ENCODE peak calls at places on chromosome 19, in nine cellular contexts. N is activated CD4-positive, CD25-positive, alpha-beta regulatory T cell treated with anti-CD3 and anti-CD28 coated beads, Interleukin-2, amount 50 U/mL, for 16 hours; K is tibial nerve; L is occipital lobe; E is CD4-positive, CD25-positive, alpha-beta regulatory T cell; Z is SW480; H is EL; J is NCI-H748 treated with DMSO at 0.1 percent for 48 hours; B is lower leg skin. G is an unnamed sample.

GRCh38 chr19:42292042-42292960 is 9.6 kb upstream of the PRR19 start:
- DNase-seq in N (no peak), K (no peak), L (no peak), E (no peak), Z (no peak), H (no peak), J (no peak), B (no peak), G (no peak)

GRCh38 chr19:41887711-41888382 is 4.9 kb downstream of the ARHGEF1 start:
- DNase-seq in N (peak), K (no peak), L (peak), E (peak), Z (peak), H (peak), J (no peak), B (no peak), G (no peak)

GRCh38 chr19:50266896-50267295 is 62.3 kb downstream of the KCNC3 start:
- DNase-seq in N (no peak), K (no peak), L (no peak), E (peak), Z (peak), H (no peak), J (no peak), B (no peak), G (no peak)

GRCh38 chr19:12880551-12881171 is 588 bp downstream of the DNASE2 start:
- DNase-seq in N (no peak), K (no peak), L (no peak), E (no peak), Z (peak), H (peak), J (no peak), B (no peak), G (no peak)

GRCh38 chr19:51784922-51785690 is 9.9 kb upstream of the FPR3 start:
- DNase-seq in N (no peak), K (no peak), L (peak), E (peak), Z (peak), H (peak), J (no peak), B (peak), G (peak)

GRCh38 chr19:29532956-29533355 is 7.2 kb downstream of the VSTM2B start:
- DNase-seq in N (no peak), K (no peak), L (no peak), E (no peak), Z (no peak), H (no peak), J (no peak), B (no peak), G (no peak)

GRCh38 chr19:14519860-14520407 is 1.7 kb upstream of the DNAJB1 start:
- DNase-seq in N (no peak), K (no peak), L (no peak), E (no peak), Z (peak), H (peak), J (no peak), B (no peak), G (no peak)

GRCh38 chr19:54191671-54192453 is 754 bp downstream of the TSEN34 start:
- DNase-seq in N (no peak), K (no peak), L (no peak), E (no peak), Z (peak), H (no peak), J (no peak), B (no peak), G (no peak)

GRCh38 chr19:1956143-1956537 is 15.2 kb downstream of the CSNK1G2 start:
- DNase-seq in N (no peak), K (no peak), L (no peak), E (no peak), Z (no peak), H (no peak), J (no peak), B (no peak), G (no peak)

GRCh38 chr19:21838646-21839045 is 2.7 kb upstream of the ZNF43 start:
- DNase-seq in N (no peak), K (no peak), L (no peak), E (no peak), Z (no peak), H (no peak), J (no peak), B (no peak), G (no peak)

GRCh38 chr19:10419646-10420443 is 493 bp upstream of the PDE4A start:
- DNase-seq in N (no peak), K (no peak), L (peak), E (peak), Z (peak), H (peak), J (peak), B (no peak), G (no peak)

GRCh38 chr19:13796301-13797057 is 1.2 kb downstream of the ZSWIM4 start:
- DNase-seq in N (no peak), K (peak), L (peak), E (peak), Z (peak), H (peak), J (no peak), B (peak), G (peak)

GRCh38 chr19:41937976-41938375 is 9.7 kb upstream of the ERFL start:
- DNase-seq in N (no peak), K (no peak), L (no peak), E (no peak), Z (no peak), H (no peak), J (no peak), B (no peak), G (no peak)

GRCh38 chr19:18428837-18429674 is 8.9 kb downstream of the ISYNA1 start:
- DNase-seq in N (peak), K (no peak), L (no peak), E (peak), Z (no peak), H (peak), J (peak), B (no peak), G (no peak)

GRCh38 chr19:45016388-45017314 is 15.4 kb downstream of the RELB start:
- DNase-seq in N (peak), K (peak), L (peak), E (peak), Z (peak), H (peak), J (peak), B (peak), G (peak)

GRCh38 chr19:54462072-54462712 is 1.4 kb downstream of the LENG9 start:
- DNase-seq in N (no peak), K (no peak), L (no peak), E (no peak), Z (peak), H (peak), J (no peak), B (no peak), G (peak)

GRCh38 chr19:41323023-41323422 is 13.1 kb downstream of the CCDC97 start:
- DNase-seq in N (no peak), K (no peak), L (no peak), E (no peak), Z (no peak), H (peak), J (no peak), B (no peak), G (no peak)

GRCh38 chr19:41864374-41864773 is 4.3 kb downstream of the RPS19 start:
- DNase-seq in N (no peak), K (no peak), L (no peak), E (no peak), Z (no peak), H (no peak), J (no peak), B (no peak), G (no peak)

GRCh38 chr19:41799444-41800000 is 3.1 kb downstream of the CEACAM3 start:
- DNase-seq in N (no peak), K (no peak), L (no peak), E (no peak), Z (no peak), H (no peak), J (no peak), B (no peak), G (peak)

GRCh38 chr19:35519291-35519690 is 5.8 kb upstream of the DMKN start:
- DNase-seq in N (no peak), K (no peak), L (no peak), E (no peak), Z (peak), H (peak), J (no peak), B (no peak), G (no peak)

GRCh38 chr19:11169896-11170678 is 14.5 kb upstream of the SPC24 start:
- DNase-seq in N (no peak), K (no peak), L (no peak), E (no peak), Z (no peak), H (no peak), J (no peak), B (no peak), G (no peak)

GRCh38 chr19:13557756-13558398 is 51.6 kb upstream of the CACNA1A start:
- DNase-seq in N (no peak), K (no peak), L (no peak), E (peak), Z (peak), H (no peak), J (no peak), B (no peak), G (no peak)

GRCh38 chr19:17576758-17577532 is 21.5 kb downstream of the COLGALT1 start:
- DNase-seq in N (no peak), K (peak), L (no peak), E (peak), Z (peak), H (peak), J (no peak), B (peak), G (no peak)

GRCh38 chr19:32814046-32814445 is 55.5 kb downstream of the SLC7A9 start:
- DNase-seq in N (no peak), K (no peak), L (no peak), E (no peak), Z (no peak), H (no peak), J (no peak), B (no peak), G (no peak)

GRCh38 chr19:48578891-48579290 is 26.9 kb downstream of the SULT2B1 start:
- DNase-seq in N (no peak), K (no peak), L (no peak), E (no peak), Z (no peak), H (peak), J (no peak), B (no peak), G (no peak)

GRCh38 chr19:6238643-6239281 is 41.0 kb downstream of the MLLT1 start:
- DNase-seq in N (no peak), K (no peak), L (no peak), E (no peak), Z (no peak), H (no peak), J (no peak), B (no peak), G (no peak)

GRCh38 chr19:12611361-12611699 is 610 bp downstream of the ZNF791 start:
- DNase-seq in N (no peak), K (peak), L (peak), E (no peak), Z (peak), H (peak), J (peak), B (peak), G (peak)

GRCh38 chr19:8238251-8238650 is 29.1 kb downstream of the CERS4 start:
- DNase-seq in N (no peak), K (no peak), L (no peak), E (no peak), Z (no peak), H (no peak), J (no peak), B (peak), G (no peak)

G was measured in ureter.